ENCODE peak calls at places on chromosome 11, in five cellular contexts. J is stomach, C is hippocampal formation, V is dorsolateral prefrontal cortex, Y is body of pancreas. O is an unnamed sample.
A peak's percentile ranks its signal among the peaks of the same experiment; 100 is the strongest.

GRCh38 chr11:68275721-68276488 is 4.1 kb upstream of the C11orf24 start:
- DNase-seq in V (no peak), J (no peak), Y (peak; percentile 30), C (no peak), O (no peak)

GRCh38 chr11:45089845-45090499 is 56.5 kb upstream of the PRDM11 start:
- DNase-seq in V (no peak), Y (no peak), J (no peak), C (no peak), O (peak; percentile 52)

GRCh38 chr11:74670171-74670570 is 61.1 kb downstream of the CHRDL2 start:
- DNase-seq in J (no peak), C (no peak), Y (no peak), V (no peak), O (no peak)

GRCh38 chr11:76206327-76207081 is at the start of gene WNT11:
- DNase-seq in Y (peak; percentile 80), C (no peak), J (peak; percentile 71), V (no peak), O (peak; percentile 39)

GRCh38 chr11:128841461-128842072 is 25.5 kb downstream of the KCNJ1 start:
- DNase-seq in Y (peak; percentile 79), V (no peak), C (no peak), J (no peak), O (no peak)

GRCh38 chr11:3146612-3147256 is 18.4 kb downstream of the OSBPL5 start:
- DNase-seq in Y (no peak), V (no peak), J (no peak), C (no peak), O (peak; percentile 82)

GRCh38 chr11:27921472-27921871 is 186.5 kb downstream of the KIF18A start:
- DNase-seq in Y (no peak), C (no peak), J (no peak), V (no peak), O (peak; percentile 39)

GRCh38 chr11:125071831-125072209 is 8.7 kb downstream of the SLC37A2 start:
- DNase-seq in J (no peak), C (no peak), V (no peak), Y (no peak), O (no peak)

GRCh38 chr11:120817131-120817530 is 206.8 kb upstream of the TBCEL start:
- DNase-seq in V (no peak), J (no peak), Y (no peak), C (no peak), O (no peak)

GRCh38 chr11:11929920-11930319 is 78.5 kb downstream of the DKK3 start:
- DNase-seq in J (no peak), C (no peak), V (no peak), Y (no peak), O (no peak)

GRCh38 chr11:35214181-35214770 is 75.3 kb downstream of the CD44 start:
- DNase-seq in J (no peak), Y (no peak), V (no peak), C (no peak), O (no peak)

GRCh38 chr11:13927496-13927895 is 35.0 kb upstream of the SPON1 start:
- DNase-seq in J (no peak), C (peak; percentile 21), Y (no peak), V (peak; percentile 41), O (no peak)

O was measured in EL.